ENCODE peak calls at places on chromosomes 4 and X, in nine cellular contexts. Q is endothelial cell of umbilical vein, R is tibial artery, U is psoas muscle, Z is IMR-90, Y is fibroblast of mammary gland, I is brain microvascular endothelial cell, F is astrocyte, N is AG04450. S is an unnamed sample.

GRCh38 chrX:19554786-19555185 is 39.5 kb upstream of the MAP3K15 start:
- DNase-seq in Q (no peak), R (no peak), U (no peak), Z (peak), Y (peak), I (peak), F (peak), N (no peak), S (peak)

GRCh38 chrX:46573331-46573895 is at the start of gene CHST7:
- DNase-seq in Q (peak), R (peak), U (peak), Z (peak), Y (peak), I (peak), F (peak), N (no peak), S (peak)

GRCh38 chrX:18594079-18594478 is 77.8 kb downstream of the RS1 start:
- DNase-seq in Q (no peak), R (no peak), U (no peak), Z (no peak), Y (no peak), I (no peak), F (no peak), N (no peak), S (no peak)

GRCh38 chr4:102076622-102077021 is 268.7 kb downstream of the SLC39A8 start:
- DNase-seq in Q (no peak), R (no peak), U (no peak), Z (no peak), Y (no peak), I (no peak), F (no peak), N (no peak), S (no peak)

GRCh38 chr4:26992657-26993361 is 132.2 kb downstream of the STIM2 start:
- DNase-seq in Q (peak), R (no peak), U (no peak), Z (peak), Y (peak), I (peak), F (peak), N (peak), S (peak)

GRCh38 chr4:41602886-41603503 is 65.0 kb downstream of the LIMCH1 start:
- DNase-seq in Q (no peak), R (no peak), U (no peak), Z (no peak), Y (no peak), I (no peak), F (no peak), N (no peak), S (no peak)

GRCh38 chr4:8428288-8429097 is 12.0 kb downstream of the ACOX3 start:
- DNase-seq in Q (peak), R (peak), U (peak), Z (peak), Y (peak), I (peak), F (peak), N (peak), S (peak)

GRCh38 chrX:2188316-2188715 is 312.5 kb downstream of the DHRSX start:
- DNase-seq in Q (no peak), R (peak), U (no peak), Z (no peak), Y (no peak), I (peak), F (no peak), N (no peak), S (peak)

GRCh38 chr4:173990879-173991231 is 292.6 kb downstream of the FBXO8 start:
- DNase-seq in Q (no peak), R (no peak), U (no peak), Z (no peak), Y (no peak), I (no peak), F (no peak), N (no peak), S (peak)

GRCh38 chr4:38135201-38135600 is 175.0 kb downstream of the PTTG2 start:
- DNase-seq in Q (no peak), R (no peak), U (no peak), Z (no peak), Y (no peak), I (no peak), F (no peak), N (no peak), S (no peak)

GRCh38 chrX:132489256-132490085 is 633 bp upstream of the MBNL3 start:
- DNase-seq in Q (peak), R (peak), U (peak), Z (peak), Y (peak), I (no peak), F (peak), N (no peak), S (peak)

GRCh38 chrX:129176710-129177109 is 346.6 kb downstream of the SMARCA1 start:
- DNase-seq in Q (no peak), R (no peak), U (no peak), Z (no peak), Y (no peak), I (no peak), F (no peak), N (no peak), S (no peak)

GRCh38 chr4:89685690-89686089 is 151.3 kb downstream of the SNCA start:
- DNase-seq in Q (no peak), R (no peak), U (no peak), Z (no peak), Y (no peak), I (no peak), F (no peak), N (no peak), S (no peak)

GRCh38 chr4:158458271-158458895 is 63.3 kb upstream of the RXFP1 start:
- DNase-seq in Q (no peak), R (no peak), U (no peak), Z (no peak), Y (no peak), I (no peak), F (no peak), N (no peak), S (no peak)

GRCh38 chrX:20412871-20413486 is 146.3 kb upstream of the RPS6KA3 start:
- DNase-seq in Q (no peak), R (peak), U (no peak), Z (no peak), Y (no peak), I (no peak), F (no peak), N (no peak), S (no peak)

GRCh38 chr4:82125863-82126297 is 247.9 kb downstream of the HNRNPD start:
- DNase-seq in Q (no peak), R (no peak), U (no peak), Z (no peak), Y (no peak), I (no peak), F (no peak), N (no peak), S (no peak)

GRCh38 chr4:44927361-44928061 is 201.2 kb upstream of the GNPDA2 start:
- DNase-seq in Q (peak), R (no peak), U (no peak), Z (peak), Y (peak), I (no peak), F (peak), N (no peak), S (peak)

GRCh38 chr4:63901311-63901710 is 507.9 kb downstream of the TECRL start:
- DNase-seq in Q (no peak), R (no peak), U (no peak), Z (no peak), Y (no peak), I (no peak), F (no peak), N (no peak), S (no peak)

GRCh38 chr4:124589827-124590226 is 122.7 kb downstream of the ANKRD50 start:
- DNase-seq in Q (no peak), R (no peak), U (no peak), Z (no peak), Y (no peak), I (no peak), F (no peak), N (no peak), S (no peak)

GRCh38 chr4:144644368-144645101 is 1.4 kb upstream of the HHIP start:
- DNase-seq in Q (peak), R (no peak), U (no peak), Z (no peak), Y (no peak), I (no peak), F (no peak), N (no peak), S (peak)

GRCh38 chr4:36337665-36338064 is 56.2 kb downstream of the DTHD1 start:
- DNase-seq in Q (no peak), R (no peak), U (no peak), Z (no peak), Y (no peak), I (no peak), F (no peak), N (no peak), S (no peak)

GRCh38 chrX:74506310-74507115 is 85.2 kb downstream of the SLC16A2 start:
- DNase-seq in Q (no peak), R (no peak), U (no peak), Z (no peak), Y (no peak), I (no peak), F (no peak), N (no peak), S (no peak)

GRCh38 chr4:137510866-137511265 is 21.4 kb downstream of the PCDH18 start:
- DNase-seq in Q (peak), R (no peak), U (no peak), Z (peak), Y (peak), I (peak), F (peak), N (peak), S (peak)

GRCh38 chrX:12446342-12447075 is 308.2 kb downstream of the FRMPD4 start:
- DNase-seq in Q (no peak), R (no peak), U (no peak), Z (peak), Y (peak), I (peak), F (peak), N (no peak), S (no peak)

GRCh38 chrX:101485212-101486064 is at the start of gene ARMCX4:
- DNase-seq in Q (peak), R (peak), U (peak), Z (peak), Y (peak), I (peak), F (peak), N (peak), S (peak)

GRCh38 chr4:79650794-79651431 is 242.9 kb upstream of the GK2 start:
- DNase-seq in Q (peak), R (no peak), U (no peak), Z (peak), Y (peak), I (peak), F (peak), N (peak), S (peak)

GRCh38 chr4:40688446-40689095 is 58.9 kb upstream of the RBM47 start:
- DNase-seq in Q (no peak), R (no peak), U (no peak), Z (no peak), Y (no peak), I (no peak), F (no peak), N (no peak), S (no peak)

GRCh38 chr4:88017516-88018302 is 10.3 kb downstream of the PKD2 start:
- DNase-seq in Q (peak), R (no peak), U (no peak), Z (peak), Y (peak), I (peak), F (peak), N (peak), S (peak)

GRCh38 chrX:31337332-31337731 is 265.5 kb upstream of the FTHL17 start:
- DNase-seq in Q (no peak), R (no peak), U (no peak), Z (no peak), Y (no peak), I (no peak), F (no peak), N (no peak), S (no peak)

GRCh38 chr4:140253556-140254027 is 99.6 kb upstream of the MAML3 start:
- DNase-seq in Q (no peak), R (no peak), U (no peak), Z (no peak), Y (no peak), I (no peak), F (no peak), N (no peak), S (no peak)
- H3K4me3 ChIP-seq in Q (no peak), R (peak), U (peak), Z (no peak), Y (no peak), I (no peak), F (no peak), N (no peak), S (peak)

GRCh38 chr4:3767569-3768288 is 1.5 kb downstream of the ADRA2C start:
- DNase-seq in Q (no peak), R (no peak), U (no peak), Z (no peak), Y (no peak), I (no peak), F (no peak), N (no peak), S (peak)

GRCh38 chr4:3768842-3769641 is 2.9 kb downstream of the ADRA2C start:
- DNase-seq in Q (no peak), R (no peak), U (no peak), Z (no peak), Y (no peak), I (no peak), F (no peak), N (no peak), S (no peak)

GRCh38 chr4:3766207-3766790 is at the start of gene ADRA2C:
- DNase-seq in Q (no peak), R (no peak), U (peak), Z (no peak), Y (no peak), I (no peak), F (no peak), N (no peak), S (peak)

GRCh38 chr4:3765271-3766206 is 646 bp upstream of the ADRA2C start:
- DNase-seq in Q (no peak), R (peak), U (peak), Z (peak), Y (peak), I (peak), F (peak), N (no peak), S (peak)

DNA sequence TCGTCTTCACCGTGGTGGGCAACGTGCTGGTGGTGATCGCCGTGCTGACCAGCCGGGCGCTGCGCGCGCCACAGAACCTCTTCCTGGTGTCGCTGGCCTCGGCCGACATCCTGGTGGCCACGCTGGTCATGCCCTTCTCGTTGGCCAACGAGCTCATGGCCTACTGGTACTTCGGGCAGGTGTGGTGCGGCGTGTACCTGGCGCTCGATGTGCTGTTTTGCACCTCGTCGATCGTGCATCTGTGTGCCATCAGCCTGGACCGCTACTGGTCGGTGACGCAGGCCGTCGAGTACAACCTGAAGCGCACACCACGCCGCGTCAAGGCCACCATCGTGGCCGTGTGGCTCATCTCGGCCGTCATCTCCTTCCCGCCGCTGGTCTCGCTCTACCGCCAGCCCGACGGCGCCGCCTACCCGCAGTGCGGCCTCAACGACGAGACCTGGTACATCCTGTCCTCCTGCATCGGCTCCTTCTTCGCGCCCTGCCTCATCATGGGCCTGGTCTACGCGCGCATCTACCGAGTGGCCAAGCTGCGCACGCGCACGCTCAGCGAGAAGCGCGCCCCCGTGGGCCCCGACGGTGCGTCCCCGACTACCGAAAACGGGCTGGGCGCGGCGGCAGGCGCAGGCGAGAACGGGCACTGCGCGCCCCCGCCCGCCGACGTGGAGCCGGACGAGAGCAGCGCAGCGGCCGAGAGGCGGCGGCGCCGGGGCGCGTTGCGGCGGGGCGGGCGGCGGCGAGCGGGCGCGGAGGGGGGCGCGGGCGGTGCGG is 791 bp downstream of the ADRA2C start:
- DNase-seq in Q (no peak), R (peak), U (no peak), Z (no peak), Y (peak), I (no peak), F (no peak), N (no peak), S (peak)
- TF ChIP-seq CTCF in Q (no peak), R (peak), U (no peak), Z (no peak), Y (no peak), I (peak), F (no peak), N (no peak), S (no peak)

GRCh38 chr4:164648849-164649212 is 105.1 kb upstream of the SMIM31 start:
- DNase-seq in Q (no peak), R (no peak), U (no peak), Z (no peak), Y (peak), I (no peak), F (no peak), N (no peak), S (no peak)

GRCh38 chr4:164648151-164648848 is 105.6 kb upstream of the SMIM31 start:
- DNase-seq in Q (no peak), R (no peak), U (no peak), Z (no peak), Y (peak), I (peak), F (peak), N (no peak), S (peak)
- H3K4me3 ChIP-seq in Q (no peak), R (no peak), U (no peak), Z (no peak), Y (no peak), I (no peak), F (no peak), N (no peak), S (no peak)

GRCh38 chr4:2387205-2387604 is 31.2 kb downstream of the ZFYVE28 start:
- DNase-seq in Q (no peak), R (no peak), U (no peak), Z (no peak), Y (no peak), I (no peak), F (no peak), N (no peak), S (no peak)

GRCh38 chr4:2384245-2384644 is 34.2 kb downstream of the ZFYVE28 start:
- DNase-seq in Q (no peak), R (no peak), U (no peak), Z (no peak), Y (no peak), I (no peak), F (no peak), N (no peak), S (no peak)

GRCh38 chr4:2387829-2388228 is 30.6 kb downstream of the ZFYVE28 start:
- DNase-seq in Q (no peak), R (no peak), U (no peak), Z (no peak), Y (no peak), I (no peak), F (no peak), N (no peak), S (no peak)

GRCh38 chr4:2386717-2387116 is 31.7 kb downstream of the ZFYVE28 start:
- DNase-seq in Q (no peak), R (no peak), U (no peak), Z (no peak), Y (no peak), I (no peak), F (no peak), N (no peak), S (no peak)

DNA sequence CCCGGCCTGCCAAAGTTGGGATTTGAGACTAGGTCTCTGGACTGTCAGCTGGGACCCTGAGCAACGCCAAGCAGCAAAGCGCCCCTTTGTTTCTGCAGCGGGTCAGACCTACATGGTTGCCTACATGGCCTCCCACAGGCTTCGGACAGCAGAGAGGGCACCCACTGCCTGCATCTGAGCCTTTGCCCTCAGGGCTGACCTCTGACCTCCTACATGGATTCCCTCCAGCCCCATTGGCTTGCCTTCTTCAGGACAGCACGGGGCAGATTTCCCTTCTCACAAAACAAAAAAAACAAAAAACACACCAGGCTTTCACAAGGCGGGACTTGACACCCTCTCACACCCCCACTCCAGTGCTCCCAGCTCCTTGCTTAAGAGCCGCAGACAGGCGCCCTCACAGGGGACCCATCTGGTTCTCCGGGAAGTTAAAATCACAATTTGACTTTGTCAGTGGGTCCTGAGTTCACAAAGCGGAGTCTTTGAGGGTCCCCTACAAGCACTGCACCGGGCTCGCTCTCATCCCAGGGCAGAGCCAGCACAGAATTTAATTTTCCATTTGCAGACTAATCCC is 32.9 kb downstream of the ZFYVE28 start:
- DNase-seq in Q (no peak), R (no peak), U (no peak), Z (no peak), Y (no peak), I (no peak), F (no peak), N (no peak), S (no peak)
- TF ChIP-seq CTCF in Q (no peak), R (no peak), U (no peak), Z (no peak), Y (no peak), I (no peak), F (no peak), N (no peak), S (no peak)

DNA sequence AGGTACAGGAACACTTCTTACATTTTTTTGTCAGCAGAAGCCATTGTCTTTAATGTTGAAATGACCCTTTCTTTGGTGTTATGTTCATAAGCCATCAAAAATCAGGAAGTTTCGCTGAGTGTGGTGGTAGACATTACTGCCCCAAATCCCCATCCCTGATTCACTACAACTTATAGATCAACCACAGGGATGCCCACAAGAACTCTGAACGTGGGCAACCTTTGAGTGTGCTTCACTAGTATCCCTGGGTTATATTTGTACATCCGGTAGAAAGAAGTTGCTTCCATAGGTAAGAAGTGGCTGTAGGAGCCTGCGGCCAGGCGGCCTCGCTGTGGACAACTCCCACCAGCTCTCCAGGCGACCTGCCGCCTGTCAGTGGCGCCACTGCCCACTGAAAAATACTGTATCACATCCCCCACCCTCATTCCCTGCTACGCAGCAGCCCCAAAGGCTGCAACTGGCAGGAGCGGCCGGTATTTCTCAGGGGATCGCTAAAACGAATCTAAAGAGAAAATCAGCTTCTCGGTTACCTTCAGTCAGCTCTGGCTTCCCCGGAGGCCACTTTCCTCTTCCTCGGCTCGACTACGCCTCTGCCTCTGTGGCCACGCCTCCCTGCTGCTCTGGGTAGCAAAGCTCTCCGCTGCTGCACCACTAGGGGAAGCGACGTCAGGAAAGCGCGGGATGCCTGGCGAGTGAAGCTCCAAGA is 13.9 kb upstream of the ETDC start:
- DNase-seq in Q (peak), R (peak), U (peak), Z (peak), Y (peak), I (peak), F (peak), N (peak), S (peak)
- H3K4me3 ChIP-seq in Q (no peak), R (peak), U (peak), Z (peak), Y (peak), I (peak), F (peak), N (peak), S (peak)

S was measured in choroid plexus epithelial cell.